ENCODE peak calls at places on chromosomes 3 and 15, in five cellular contexts. C is adrenal gland, Z is colonic mucosa, X is left ventricle myocardium inferior, J is esophagus squamous epithelium. L is an unnamed sample.

GRCh38 chr3:151499198-151499597 is 38.3 kb upstream of the IGSF10 start:
- DNase-seq in C (no peak), Z (no peak), X (no peak), J (no peak), L (no peak)

GRCh38 chr3:152402698-152403456 is 134.1 kb downstream of the MBNL1 start:
- DNase-seq in C (no peak), Z (no peak), X (no peak), J (no peak), L (no peak)

GRCh38 chr3:183897606-183898384 is 13.1 kb upstream of the PARL start:
- DNase-seq in C (no peak), Z (no peak), X (no peak), J (no peak), L (no peak)

GRCh38 chr3:174191380-174191779 is 667.8 kb upstream of the NAALADL2 start:
- DNase-seq in C (no peak), Z (no peak), X (no peak), J (no peak), L (no peak)

GRCh38 chr3:54040476-54040875 is 81.9 kb upstream of the CACNA2D3 start:
- DNase-seq in C (no peak), Z (no peak), X (no peak), J (no peak), L (no peak)

GRCh38 chr3:17607905-17608304 is 134.5 kb downstream of the TBC1D5 start:
- DNase-seq in C (no peak), Z (no peak), X (no peak), J (no peak), L (no peak)

GRCh38 chr3:52355526-52355925 is 39.4 kb downstream of the DNAH1 start:
- DNase-seq in C (no peak), Z (no peak), X (no peak), J (no peak), L (no peak)

GRCh38 chr3:13042932-13043275 is 30.3 kb downstream of the IQSEC1 start:
- DNase-seq in C (no peak), Z (no peak), X (no peak), J (no peak), L (no peak)

GRCh38 chr3:5499404-5499803 is 311.9 kb downstream of the EDEM1 start:
- DNase-seq in C (no peak), Z (no peak), X (no peak), J (no peak), L (no peak)

GRCh38 chr15:82146990-82147461 is 101.2 kb upstream of the MEX3B start:
- DNase-seq in C (peak; percentile 26), Z (no peak), X (no peak), J (no peak), L (no peak)

GRCh38 chr15:68107142-68107541 is 53.0 kb downstream of the PIAS1 start:
- DNase-seq in C (no peak), Z (no peak), X (no peak), J (no peak), L (no peak)

GRCh38 chr3:77411334-77411733 is 371.4 kb downstream of the ROBO2 start:
- DNase-seq in C (no peak), Z (no peak), X (no peak), J (no peak), L (no peak)

GRCh38 chr15:65355173-65355982 is 22.4 kb downstream of the IGDCC3 start:
- DNase-seq in C (no peak), Z (no peak), X (no peak), J (no peak), L (no peak)

GRCh38 chr3:125148836-125149235 is 63.7 kb downstream of the SLC12A8 start:
- DNase-seq in C (no peak), Z (no peak), X (peak; percentile 67), J (no peak), L (peak; percentile 46)

GRCh38 chr3:190229632-190230424 is 92.4 kb downstream of the CLDN1 start:
- DNase-seq in C (no peak), Z (no peak), X (no peak), J (no peak), L (no peak)

GRCh38 chr3:189349772-189350171 is 178.0 kb downstream of the TPRG1 start:
- DNase-seq in C (no peak), Z (no peak), X (no peak), J (no peak), L (no peak)

GRCh38 chr3:42175841-42176240 is 84.7 kb downstream of the TRAK1 start:
- DNase-seq in C (no peak), Z (no peak), X (no peak), J (no peak), L (no peak)

GRCh38 chr3:143222505-143222904 is 102.9 kb downstream of the CHST2 start:
- DNase-seq in C (peak; percentile 23), Z (no peak), X (no peak), J (no peak), L (no peak)
- H3K4me1 ChIP-seq in C (no peaks in the 10 kb centered on the region), Z (no peaks in the 10 kb centered on the region), X (no peaks in the 10 kb centered on the region), J (no peaks in the 10 kb centered on the region), L (no peaks in the 10 kb centered on the region)

GRCh38 chr3:195259564-195260285 is 11.2 kb downstream of the XXYLT1 start:
- DNase-seq in C (peak; percentile 86), Z (peak; percentile 90), X (peak; percentile 91), J (peak; percentile 77), L (peak; percentile 88)

GRCh38 chr3:195261925-195262324 is 9.0 kb downstream of the XXYLT1 start:
- DNase-seq in C (no peak), Z (no peak), X (no peak), J (no peak), L (no peak)

GRCh38 chr3:195258449-195259145 is 12.4 kb downstream of the XXYLT1 start:
- DNase-seq in C (no peak), Z (peak; percentile 16), X (no peak), J (no peak), L (peak; percentile 29)

GRCh38 chr3:195259146-195259563 is 11.8 kb downstream of the XXYLT1 start:
- DNase-seq in C (no peak), Z (no peak), X (no peak), J (no peak), L (no peak)

DNA sequence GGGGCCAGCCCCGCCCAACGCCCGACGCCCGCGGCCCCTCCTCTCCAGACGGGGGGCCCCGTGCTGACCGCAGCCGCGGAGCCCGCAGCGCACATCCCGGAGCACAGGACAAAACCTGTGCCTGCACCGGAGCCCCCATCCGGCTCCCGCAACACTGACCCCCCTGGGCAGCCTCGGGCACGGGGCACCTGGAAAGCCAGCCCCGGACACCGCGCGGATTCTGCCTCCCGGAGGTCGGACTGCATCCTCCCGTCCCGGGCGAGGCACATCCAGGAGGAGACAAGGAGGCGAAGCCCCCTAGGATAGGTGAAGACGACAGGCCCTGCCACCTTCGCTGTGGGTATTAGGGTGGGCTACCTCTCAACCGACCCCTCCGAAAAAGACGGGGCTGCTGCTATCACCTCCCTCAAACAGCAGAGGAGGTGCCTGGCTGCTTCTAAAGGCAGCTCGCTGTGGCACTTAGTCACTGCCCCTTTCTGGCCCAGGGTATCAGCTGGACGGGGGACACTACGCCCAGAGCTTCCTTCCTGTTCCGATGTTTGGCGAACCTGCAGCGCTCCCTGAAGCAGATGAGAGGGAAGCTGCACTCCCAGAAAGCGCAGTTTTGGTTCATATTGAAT is 10.6 kb downstream of the XXYLT1 start:
- DNase-seq in C (peak; percentile 44), Z (peak; percentile 57), X (no peak), J (no peak), L (peak; percentile 42)
- TF ChIP-seq CTCF in C (no peak), Z (no peak), X (peak; percentile 30), J (no peak), L (no peak)

GRCh38 chr3:63862804-63863149 is 828 bp downstream of the THOC7 start:
- DNase-seq in C (no peak), Z (no peak), X (no peak), J (no peak), L (no peak)
- H3K4me1 ChIP-seq in C (peaks cover 7% of the 10 kb centered on the region), Z (no peaks in the 10 kb centered on the region), X (peaks cover 31% of the 10 kb centered on the region), J (peaks cover 15% of the 10 kb centered on the region), L (peaks cover 5% of the 10 kb centered on the region)

GRCh38 chr3:166560253-166560652 is 723.0 kb upstream of the BCHE start:
- DNase-seq in C (no peak), Z (no peak), X (no peak), J (no peak), L (no peak)
- TF ChIP-seq CTCF in C (no peak), Z (no peak), X (no peak), J (no peak), L (no peak)

DNA sequence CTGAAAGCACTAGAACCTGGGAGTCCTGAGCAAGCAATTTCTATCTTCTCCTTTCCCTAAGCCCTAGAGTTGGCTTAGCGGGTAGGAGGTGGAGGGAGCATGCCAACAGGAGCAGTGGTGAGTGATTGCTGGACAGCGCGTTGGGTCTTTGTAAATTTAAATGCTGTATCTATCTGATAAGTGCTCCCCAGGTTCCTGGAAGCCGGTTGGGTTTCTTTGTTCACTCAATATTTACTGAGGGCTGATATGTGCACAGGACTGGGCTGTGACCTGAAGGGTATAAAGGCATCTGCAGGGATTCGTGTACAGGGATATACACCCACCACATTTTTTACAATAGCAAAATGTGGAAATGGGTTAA is 2.2 kb downstream of the PDIA5 start:
- DNase-seq in C (no peak), Z (no peak), X (no peak), J (no peak), L (no peak)
- H3K4me1 ChIP-seq in C (peaks cover 29% of the 10 kb centered on the region), Z (peaks cover 4% of the 10 kb centered on the region), X (peaks cover 53% of the 10 kb centered on the region), J (peaks cover 36% of the 10 kb centered on the region), L (peaks cover 13% of the 10 kb centered on the region)

DNA sequence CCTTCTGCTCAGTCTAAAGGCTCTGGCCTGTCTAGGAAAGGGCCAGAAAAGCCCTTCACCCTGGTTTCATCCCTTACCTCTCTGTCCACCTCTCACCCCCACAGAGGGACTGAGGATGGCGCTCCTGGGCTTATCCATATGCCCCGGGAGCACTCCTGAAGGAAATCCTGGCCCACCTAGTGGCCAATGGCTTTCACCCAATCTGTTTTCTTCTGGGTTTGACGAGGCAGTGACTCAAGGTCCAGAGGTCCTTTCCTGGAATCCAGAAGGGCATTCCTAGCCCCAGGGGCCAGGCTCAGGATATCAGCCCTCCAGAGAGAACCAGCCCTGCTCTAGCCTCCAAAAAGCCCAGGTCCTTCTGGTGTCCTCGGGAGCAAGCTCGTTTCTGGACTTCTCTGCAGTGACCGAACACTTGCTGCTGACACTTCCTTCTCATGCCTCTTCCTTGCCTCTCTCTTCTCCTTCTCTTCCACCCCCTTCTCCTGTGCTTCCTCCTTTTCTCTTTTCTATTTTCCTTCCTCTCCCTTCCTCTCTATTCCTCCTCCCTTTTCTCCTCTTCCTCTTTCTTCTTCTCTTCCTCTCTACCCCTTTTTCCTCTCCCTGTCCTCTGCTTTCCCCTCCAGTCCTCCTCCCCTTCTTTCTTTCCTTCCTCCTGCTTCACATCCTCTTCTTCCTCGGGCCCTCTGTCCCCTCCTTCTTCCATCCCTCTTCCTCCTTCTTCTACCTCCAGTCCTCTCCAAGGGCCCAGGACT is 59.6 kb downstream of the RHCG start:
- DNase-seq in C (no peak), Z (no peak), X (no peak), J (no peak), L (no peak)
- TF ChIP-seq CTCF in C (no peak), Z (no peak), X (no peak), J (no peak), L (no peak)

GRCh38 chr3:66452247-66453040 is 48.4 kb downstream of the LRIG1 start:
- DNase-seq in C (peak; percentile 25), Z (no peak), X (peak; percentile 40), J (no peak), L (no peak)
- H3K4me1 ChIP-seq in C (no peaks in the 10 kb centered on the region), Z (peaks cover 11% of the 10 kb centered on the region), X (peaks cover 100% of the 10 kb centered on the region), J (peaks cover 52% of the 10 kb centered on the region), L (peaks cover 15% of the 10 kb centered on the region)

GRCh38 chr3:142844339-142844977 is 44.4 kb downstream of the PCOLCE2 start:
- DNase-seq in C (no peak), Z (no peak), X (no peak), J (no peak), L (no peak)
- TF ChIP-seq CTCF in C (no peak), Z (peak; percentile 48), X (peak; percentile 50), J (peak; percentile 64), L (no peak)